ENCODE peak calls at places on chromosome 2, in seven cellular contexts. B, J, K, X, Z, W and Y are unnamed samples.
A peak's percentile ranks its signal among the peaks of the same experiment; 100 is the strongest.

GRCh38 chr2:138997849-138998517 is 217.8 kb upstream of the NXPH2 start:
- DNase-seq in B (no peak), J (peak; percentile 1), K (no peak), X (peak; percentile 34), Z (no peak), W (peak; percentile 87), Y (no peak)

GRCh38 chr2:240739797-240740196 is 48.1 kb downstream of the AQP12A start:
- DNase-seq in B (no peak), J (no peak), K (no peak), X (no peak), Z (no peak), W (no peak), Y (no peak)

GRCh38 chr2:119106301-119106897 is 52.2 kb downstream of the C1QL2 start:
- DNase-seq in B (no peak), J (peak; percentile 49), K (peak; percentile 33), X (peak; percentile 71), Z (no peak), W (no peak), Y (no peak)

GRCh38 chr2:43133708-43134570 is 92.5 kb downstream of the ZFP36L2 start:
- DNase-seq in B (no peak), J (no peak), K (peak; percentile 78), X (no peak), Z (no peak), W (no peak), Y (no peak)

GRCh38 chr2:197258580-197258979 is 52.0 kb downstream of the ANKRD44 start:
- DNase-seq in B (no peak), J (peak; percentile 84), K (peak; percentile 76), X (no peak), Z (no peak), W (no peak), Y (peak; percentile 42)

GRCh38 chr2:13230221-13230620 is 513.5 kb downstream of the TRIB2 start:
- DNase-seq in B (no peak), J (no peak), K (no peak), X (peak; percentile 21), Z (no peak), W (peak; percentile 29), Y (no peak)

GRCh38 chr2:3636586-3637310 is 21.3 kb upstream of the ALLC start:
- DNase-seq in B (no peak), J (no peak), K (no peak), X (no peak), Z (no peak), W (no peak), Y (no peak)

GRCh38 chr2:61165946-61166345 is 4.0 kb downstream of the C2orf74 start:
- DNase-seq in B (no peak), J (peak; percentile 6), K (no peak), X (no peak), Z (no peak), W (no peak), Y (peak; percentile 23)

GRCh38 chr2:217801711-217802110 is 201.1 kb downstream of the TNS1 start:
- DNase-seq in B (peak; percentile 15), J (no peak), K (no peak), X (no peak), Z (no peak), W (no peak), Y (no peak)

GRCh38 chr2:172083725-172084483 is 1.4 kb upstream of the DLX1 start:
- DNase-seq in B (no peak), J (no peak), K (no peak), X (peak; percentile 17), Z (no peak), W (no peak), Y (peak; percentile 40)

GRCh38 chr2:146661494-146662096 is 1183.2 kb upstream of the ACVR2A start:
- DNase-seq in B (no peak), J (peak; percentile 64), K (peak; percentile 16), X (peak; percentile 64), Z (no peak), W (peak; percentile 64), Y (peak; percentile 51)

GRCh38 chr2:232196802-232197201 is 181.7 kb upstream of the ALPP start:
- DNase-seq in B (no peak), J (no peak), K (no peak), X (no peak), Z (no peak), W (no peak), Y (no peak)

GRCh38 chr2:64362562-64363026 is 91.4 kb upstream of the LGALSL start:
- DNase-seq in B (no peak), J (no peak), K (no peak), X (no peak), Z (no peak), W (no peak), Y (no peak)

GRCh38 chr2:9941196-9941995 is 10.1 kb upstream of the GRHL1 start:
- DNase-seq in B (no peak), J (peak; percentile 64), K (peak; percentile 24), X (peak; percentile 80), Z (no peak), W (peak; percentile 73), Y (peak; percentile 80)

GRCh38 chr2:197212344-197213262 is 98.0 kb downstream of the ANKRD44 start:
- DNase-seq in B (no peak), J (no peak), K (peak; percentile 63), X (no peak), Z (no peak), W (no peak), Y (no peak)

GRCh38 chr2:238294393-238295143 is 6.2 kb upstream of the PER2 start:
- DNase-seq in B (no peak), J (no peak), K (no peak), X (no peak), Z (no peak), W (no peak), Y (no peak)

GRCh38 chr2:162908567-162908966 is 70.0 kb upstream of the KCNH7 start:
- DNase-seq in B (no peak), J (no peak), K (no peak), X (no peak), Z (no peak), W (no peak), Y (no peak)

GRCh38 chr2:191678437-191679110 is 638 bp downstream of the NABP1 start:
- DNase-seq in B (peak; percentile 50), J (peak; percentile 53), K (peak; percentile 80), X (peak; percentile 73), Z (no peak), W (peak; percentile 80), Y (peak; percentile 44)

GRCh38 chr2:230879891-230880290 is 15.1 kb downstream of the ITM2C start:
- DNase-seq in B (no peak), J (no peak), K (no peak), X (no peak), Z (no peak), W (no peak), Y (no peak)

GRCh38 chr2:126750506-126750905 is 94.5 kb downstream of the GYPC start:
- DNase-seq in B (no peak), J (no peak), K (no peak), X (no peak), Z (no peak), W (no peak), Y (no peak)

GRCh38 chr2:209872675-209873074 is 101.0 kb downstream of the UNC80 start:
- DNase-seq in B (peak; percentile 17), J (peak; percentile 4), K (no peak), X (peak; percentile 98), Z (no peak), W (peak; percentile 82), Y (no peak)

GRCh38 chr2:95043300-95043786 is 17.8 kb downstream of the MAL start:
- DNase-seq in B (peak; percentile 92), J (peak; percentile 91), K (peak; percentile 76), X (peak; percentile 90), Z (peak; percentile 75), W (peak; percentile 49), Y (peak; percentile 87)

GRCh38 chr2:15748736-15749323 is 157.2 kb downstream of the DDX1 start:
- DNase-seq in B (no peak), J (peak; percentile 56), K (peak; percentile 54), X (no peak), Z (no peak), W (peak; percentile 17), Y (no peak)